ENCODE peak calls at places on chromosomes 7 and 10, in six cellular contexts. One of them, this sample, is unnamed.

GRCh38 chr7:130935564-130936157 is 201.7 kb upstream of the KLF14 start:
- DNase-seq in NCI-H2029 treated with DMSO at 0.1 percent for 48 hours: no peak
- DNase-seq in AG10803: no peak
- DNase-seq in heart right ventricle: no peak
- DNase-seq in activated B cell treated with CpG ODN at 0.5 μM for 24 hours: no peak
- DNase-seq in fibroblast of the conjunctiva: no peak
- DNase-seq in this sample: no peak

GRCh38 chr10:48750019-48750418 is 65.3 kb downstream of the WDFY4 start:
- DNase-seq in NCI-H2029 treated with DMSO at 0.1 percent for 48 hours: no peak
- DNase-seq in AG10803: no peak
- DNase-seq in heart right ventricle: no peak
- DNase-seq in activated B cell treated with CpG ODN at 0.5 μM for 24 hours: no peak
- DNase-seq in fibroblast of the conjunctiva: no peak
- DNase-seq in this sample: no peak

GRCh38 chr10:47354162-47354561 is 6.0 kb downstream of the RBP3 start:
- DNase-seq in NCI-H2029 treated with DMSO at 0.1 percent for 48 hours: no peak
- DNase-seq in AG10803: no peak
- DNase-seq in heart right ventricle: no peak
- DNase-seq in activated B cell treated with CpG ODN at 0.5 μM for 24 hours: no peak
- DNase-seq in fibroblast of the conjunctiva: no peak
- DNase-seq in this sample: no peak

GRCh38 chr7:115230882-115231508 is 309.1 kb downstream of the MDFIC start:
- DNase-seq in NCI-H2029 treated with DMSO at 0.1 percent for 48 hours: no peak
- DNase-seq in AG10803: peak
- DNase-seq in heart right ventricle: no peak
- DNase-seq in activated B cell treated with CpG ODN at 0.5 μM for 24 hours: no peak
- DNase-seq in fibroblast of the conjunctiva: peak
- DNase-seq in this sample: no peak

GRCh38 chr7:35454575-35455385 is 200.9 kb upstream of the TBX20 start:
- DNase-seq in NCI-H2029 treated with DMSO at 0.1 percent for 48 hours: no peak
- DNase-seq in AG10803: no peak
- DNase-seq in heart right ventricle: no peak
- DNase-seq in activated B cell treated with CpG ODN at 0.5 μM for 24 hours: no peak
- DNase-seq in fibroblast of the conjunctiva: no peak
- DNase-seq in this sample: no peak

GRCh38 chr7:5699951-5700384 is 81.5 kb downstream of the RNF216 start:
- DNase-seq in NCI-H2029 treated with DMSO at 0.1 percent for 48 hours: no peak
- DNase-seq in AG10803: no peak
- DNase-seq in heart right ventricle: no peak
- DNase-seq in activated B cell treated with CpG ODN at 0.5 μM for 24 hours: no peak
- DNase-seq in fibroblast of the conjunctiva: no peak
- DNase-seq in this sample: peak

GRCh38 chr7:117285821-117286220 is 37.0 kb downstream of the WNT2 start:
- DNase-seq in NCI-H2029 treated with DMSO at 0.1 percent for 48 hours: no peak
- DNase-seq in AG10803: peak
- DNase-seq in heart right ventricle: no peak
- DNase-seq in activated B cell treated with CpG ODN at 0.5 μM for 24 hours: no peak
- DNase-seq in fibroblast of the conjunctiva: no peak
- DNase-seq in this sample: no peak

GRCh38 chr7:41003031-41003925 is 699.6 kb downstream of the INHBA start:
- DNase-seq in NCI-H2029 treated with DMSO at 0.1 percent for 48 hours: no peak
- DNase-seq in AG10803: peak
- DNase-seq in heart right ventricle: peak
- DNase-seq in activated B cell treated with CpG ODN at 0.5 μM for 24 hours: no peak
- DNase-seq in fibroblast of the conjunctiva: no peak
- DNase-seq in this sample: no peak

GRCh38 chr7:69624431-69624830 is 26.2 kb downstream of the AUTS2 start:
- DNase-seq in NCI-H2029 treated with DMSO at 0.1 percent for 48 hours: no peak
- DNase-seq in AG10803: no peak
- DNase-seq in heart right ventricle: no peak
- DNase-seq in activated B cell treated with CpG ODN at 0.5 μM for 24 hours: no peak
- DNase-seq in fibroblast of the conjunctiva: no peak
- DNase-seq in this sample: no peak

GRCh38 chr10:50614444-50615137 is 9.2 kb downstream of the SGMS1 start:
- DNase-seq in NCI-H2029 treated with DMSO at 0.1 percent for 48 hours: peak
- DNase-seq in AG10803: no peak
- DNase-seq in heart right ventricle: no peak
- DNase-seq in activated B cell treated with CpG ODN at 0.5 μM for 24 hours: no peak
- DNase-seq in fibroblast of the conjunctiva: no peak
- DNase-seq in this sample: no peak

This sample was measured in T-helper 22 cell.